ENCODE peak calls at places on chromosome 21, in eight cellular contexts. One of them, this sample, is unnamed.

GRCh38 chr21:26147535-26147934 is 23.0 kb downstream of the APP start:
- DNase-seq in right atrium auricular region: no peak
- DNase-seq in lung microvascular endothelial cell: no peak
- DNase-seq in amniotic stem cell: no peak
- DNase-seq in fibroblast of the aortic adventitia: no peak
- DNase-seq in astrocyte of the spinal cord: no peak
- DNase-seq in dermis blood vessel endothelial cell: peak; percentile 24
- DNase-seq in Calu3: no peak
- DNase-seq in this sample: no peak

GRCh38 chr21:39048574-39048973 is 134.7 kb downstream of the PSMG1 start:
- DNase-seq in right atrium auricular region: no peak
- DNase-seq in lung microvascular endothelial cell: no peak
- DNase-seq in amniotic stem cell: no peak
- DNase-seq in fibroblast of the aortic adventitia: peak; percentile 58
- DNase-seq in astrocyte of the spinal cord: peak; percentile 53
- DNase-seq in dermis blood vessel endothelial cell: no peak
- DNase-seq in Calu3: peak; percentile 13
- DNase-seq in this sample: peak; percentile 19

GRCh38 chr21:35658242-35658641 is 402.1 kb downstream of the SETD4 start:
- DNase-seq in right atrium auricular region: no peak
- DNase-seq in lung microvascular endothelial cell: no peak
- DNase-seq in amniotic stem cell: peak; percentile 14
- DNase-seq in fibroblast of the aortic adventitia: peak; percentile 73
- DNase-seq in astrocyte of the spinal cord: peak; percentile 96
- DNase-seq in dermis blood vessel endothelial cell: no peak
- DNase-seq in Calu3: no peak
- DNase-seq in this sample: peak; percentile 89

GRCh38 chr21:27261676-27262075 is 294.8 kb upstream of the ADAMTS5 start:
- DNase-seq in right atrium auricular region: no peak
- DNase-seq in lung microvascular endothelial cell: no peak
- DNase-seq in amniotic stem cell: no peak
- DNase-seq in fibroblast of the aortic adventitia: no peak
- DNase-seq in astrocyte of the spinal cord: no peak
- DNase-seq in dermis blood vessel endothelial cell: no peak
- DNase-seq in Calu3: no peak
- DNase-seq in this sample: no peak

GRCh38 chr21:46017148-46017547 is 35.6 kb downstream of the COL6A1 start:
- DNase-seq in right atrium auricular region: no peak
- DNase-seq in lung microvascular endothelial cell: no peak
- DNase-seq in amniotic stem cell: no peak
- DNase-seq in fibroblast of the aortic adventitia: no peak
- DNase-seq in astrocyte of the spinal cord: no peak
- DNase-seq in dermis blood vessel endothelial cell: no peak
- DNase-seq in Calu3: no peak
- DNase-seq in this sample: no peak

GRCh38 chr21:42764883-42765282 is 111.5 kb downstream of the PDE9A start:
- DNase-seq in right atrium auricular region: no peak
- DNase-seq in lung microvascular endothelial cell: no peak
- DNase-seq in amniotic stem cell: no peak
- DNase-seq in fibroblast of the aortic adventitia: no peak
- DNase-seq in astrocyte of the spinal cord: no peak
- DNase-seq in dermis blood vessel endothelial cell: no peak
- DNase-seq in Calu3: no peak
- DNase-seq in this sample: no peak

GRCh38 chr21:45539796-45540600 is 2.2 kb downstream of the SLC19A1 start:
- DNase-seq in right atrium auricular region: peak; percentile 54
- DNase-seq in lung microvascular endothelial cell: no peak
- DNase-seq in amniotic stem cell: no peak
- DNase-seq in fibroblast of the aortic adventitia: no peak
- DNase-seq in astrocyte of the spinal cord: no peak
- DNase-seq in dermis blood vessel endothelial cell: no peak
- DNase-seq in Calu3: no peak
- DNase-seq in this sample: no peak

GRCh38 chr21:45959182-45959581 is 22.4 kb upstream of the COL6A1 start:
- DNase-seq in right atrium auricular region: no peak
- DNase-seq in lung microvascular endothelial cell: no peak
- DNase-seq in amniotic stem cell: no peak
- DNase-seq in fibroblast of the aortic adventitia: no peak
- DNase-seq in astrocyte of the spinal cord: no peak
- DNase-seq in dermis blood vessel endothelial cell: no peak
- DNase-seq in Calu3: no peak
- DNase-seq in this sample: no peak

GRCh38 chr21:41526478-41527087 is 18.6 kb upstream of the TMPRSS2 start:
- DNase-seq in right atrium auricular region: no peak
- DNase-seq in lung microvascular endothelial cell: no peak
- DNase-seq in amniotic stem cell: no peak
- DNase-seq in fibroblast of the aortic adventitia: no peak
- DNase-seq in astrocyte of the spinal cord: no peak
- DNase-seq in dermis blood vessel endothelial cell: no peak
- DNase-seq in Calu3: no peak
- DNase-seq in this sample: no peak

GRCh38 chr21:34897828-34898227 is 151.3 kb downstream of the RUNX1 start:
- DNase-seq in right atrium auricular region: no peak
- DNase-seq in lung microvascular endothelial cell: no peak
- DNase-seq in amniotic stem cell: no peak
- DNase-seq in fibroblast of the aortic adventitia: no peak
- DNase-seq in astrocyte of the spinal cord: no peak
- DNase-seq in dermis blood vessel endothelial cell: no peak
- DNase-seq in Calu3: no peak
- DNase-seq in this sample: no peak

This sample was measured in IMR-90.